ENCODE peak calls at places on chromosomes 1 and 21, in nine cellular contexts. One of them, this sample, is unnamed.

GRCh38 chr1:64692911-64693310 is 52.0 kb upstream of the RAVER2 start:
- DNase-seq in kidney: no peak
- DNase-seq in GDM1: no peak
- DNase-seq in C1 segment of cervical spinal cord: no peak
- DNase-seq in uterus: no peak
- DNase-seq in KBM-7: no peak
- DNase-seq in NCI-H446: no peak
- DNase-seq in HS-5: no peak
- DNase-seq in HuH-7: no peak
- DNase-seq in this sample: no peak

GRCh38 chr1:232911027-232911599 is 39.3 kb upstream of the NTPCR start:
- DNase-seq in HS-5: no peak
- DNase-seq in NCI-H446: no peak
- DNase-seq in GDM1: no peak
- DNase-seq in HuH-7: no peak
- DNase-seq in KBM-7: no peak
- DNase-seq in C1 segment of cervical spinal cord: no peak
- DNase-seq in kidney: no peak
- DNase-seq in uterus: no peak
- DNase-seq in this sample: no peak

GRCh38 chr1:233244183-233244582 is 51.3 kb downstream of the PCNX2 start:
- DNase-seq in HS-5: no peak
- DNase-seq in C1 segment of cervical spinal cord: no peak
- DNase-seq in HuH-7: peak
- DNase-seq in GDM1: no peak
- DNase-seq in uterus: no peak
- DNase-seq in kidney: no peak
- DNase-seq in KBM-7: no peak
- DNase-seq in NCI-H446: no peak
- DNase-seq in this sample: no peak

GRCh38 chr1:153649867-153650235 is 8.7 kb upstream of the SNAPIN start:
- DNase-seq in C1 segment of cervical spinal cord: no peak
- DNase-seq in HS-5: no peak
- DNase-seq in GDM1: no peak
- DNase-seq in uterus: no peak
- DNase-seq in KBM-7: no peak
- DNase-seq in kidney: no peak
- DNase-seq in NCI-H446: peak
- DNase-seq in HuH-7: no peak
- DNase-seq in this sample: peak

GRCh38 chr1:93710949-93711591 is 29.4 kb upstream of the BCAR3 start:
- DNase-seq in HS-5: no peak
- DNase-seq in GDM1: no peak
- DNase-seq in KBM-7: no peak
- DNase-seq in HuH-7: no peak
- DNase-seq in C1 segment of cervical spinal cord: no peak
- DNase-seq in uterus: no peak
- DNase-seq in kidney: no peak
- DNase-seq in NCI-H446: no peak
- DNase-seq in this sample: no peak

GRCh38 chr1:184387069-184387870 is 441 bp downstream of the C1orf21 start:
- DNase-seq in uterus: peak
- DNase-seq in kidney: peak
- DNase-seq in NCI-H446: no peak
- DNase-seq in C1 segment of cervical spinal cord: no peak
- DNase-seq in HS-5: no peak
- DNase-seq in GDM1: peak
- DNase-seq in KBM-7: no peak
- DNase-seq in HuH-7: peak
- DNase-seq in this sample: peak

GRCh38 chr1:12760256-12760795 is 13.2 kb upstream of the PRAMEF12 start:
- DNase-seq in kidney: no peak
- DNase-seq in NCI-H446: no peak
- DNase-seq in uterus: no peak
- DNase-seq in KBM-7: no peak
- DNase-seq in HuH-7: peak
- DNase-seq in GDM1: no peak
- DNase-seq in HS-5: no peak
- DNase-seq in C1 segment of cervical spinal cord: no peak
- DNase-seq in this sample: no peak

GRCh38 chr1:157691285-157691920 is 9.2 kb downstream of the FCRL3 start:
- DNase-seq in KBM-7: peak
- DNase-seq in HS-5: no peak
- DNase-seq in uterus: no peak
- DNase-seq in HuH-7: peak
- DNase-seq in GDM1: no peak
- DNase-seq in NCI-H446: peak
- DNase-seq in kidney: no peak
- DNase-seq in C1 segment of cervical spinal cord: no peak
- DNase-seq in this sample: no peak

GRCh38 chr1:79966438-79966837 is 959.9 kb upstream of the ADGRL4 start:
- DNase-seq in GDM1: no peak
- DNase-seq in NCI-H446: no peak
- DNase-seq in KBM-7: no peak
- DNase-seq in HS-5: no peak
- DNase-seq in HuH-7: no peak
- DNase-seq in uterus: no peak
- DNase-seq in kidney: no peak
- DNase-seq in C1 segment of cervical spinal cord: no peak
- DNase-seq in this sample: no peak

GRCh38 chr1:193433599-193433998 is 247.2 kb upstream of the B3GALT2 start:
- DNase-seq in HS-5: no peak
- DNase-seq in kidney: no peak
- DNase-seq in GDM1: no peak
- DNase-seq in KBM-7: no peak
- DNase-seq in HuH-7: no peak
- DNase-seq in uterus: no peak
- DNase-seq in C1 segment of cervical spinal cord: no peak
- DNase-seq in NCI-H446: no peak
- DNase-seq in this sample: no peak

GRCh38 chr1:62271932-62272728 is 47.1 kb downstream of the KANK4 start:
- DNase-seq in C1 segment of cervical spinal cord: no peak
- DNase-seq in KBM-7: peak
- DNase-seq in NCI-H446: no peak
- DNase-seq in GDM1: peak
- DNase-seq in HS-5: no peak
- DNase-seq in uterus: no peak
- DNase-seq in kidney: no peak
- DNase-seq in HuH-7: no peak
- DNase-seq in this sample: no peak

GRCh38 chr1:35788139-35788538 is 18.4 kb upstream of the CLSPN start:
- DNase-seq in HuH-7: no peak
- DNase-seq in uterus: no peak
- DNase-seq in GDM1: no peak
- DNase-seq in C1 segment of cervical spinal cord: no peak
- DNase-seq in NCI-H446: no peak
- DNase-seq in HS-5: no peak
- DNase-seq in KBM-7: no peak
- DNase-seq in kidney: no peak
- DNase-seq in this sample: no peak

GRCh38 chr1:1371741-1372711 is 3.0 kb downstream of the AURKAIP1 start:
- DNase-seq in KBM-7: peak
- DNase-seq in kidney: peak
- DNase-seq in HuH-7: peak
- DNase-seq in NCI-H446: peak
- DNase-seq in uterus: peak
- DNase-seq in C1 segment of cervical spinal cord: no peak
- DNase-seq in GDM1: peak
- DNase-seq in HS-5: no peak
- DNase-seq in this sample: peak

GRCh38 chr1:186849824-186850223 is 21.1 kb downstream of the PLA2G4A start:
- DNase-seq in HS-5: no peak
- DNase-seq in GDM1: no peak
- DNase-seq in uterus: no peak
- DNase-seq in HuH-7: no peak
- DNase-seq in C1 segment of cervical spinal cord: no peak
- DNase-seq in NCI-H446: no peak
- DNase-seq in kidney: no peak
- DNase-seq in KBM-7: no peak
- DNase-seq in this sample: no peak

GRCh38 chr1:232132572-232132971 is 497.4 kb downstream of the SIPA1L2 start:
- DNase-seq in KBM-7: no peak
- DNase-seq in HuH-7: no peak
- DNase-seq in uterus: no peak
- DNase-seq in HS-5: no peak
- DNase-seq in kidney: no peak
- DNase-seq in NCI-H446: no peak
- DNase-seq in GDM1: no peak
- DNase-seq in C1 segment of cervical spinal cord: no peak
- DNase-seq in this sample: no peak

GRCh38 chr21:33481314-33481943 is 1.7 kb upstream of the TMEM50B start:
- DNase-seq in NCI-H446: no peak
- DNase-seq in HS-5: no peak
- DNase-seq in HuH-7: no peak
- DNase-seq in GDM1: no peak
- DNase-seq in uterus: no peak
- DNase-seq in KBM-7: no peak
- DNase-seq in kidney: no peak
- DNase-seq in C1 segment of cervical spinal cord: no peak
- DNase-seq in this sample: no peak

GRCh38 chr1:168259567-168259966 is 21.1 kb upstream of the TBX19 start:
- DNase-seq in HS-5: no peak
- DNase-seq in uterus: no peak
- DNase-seq in GDM1: no peak
- DNase-seq in HuH-7: no peak
- DNase-seq in NCI-H446: no peak
- DNase-seq in KBM-7: no peak
- DNase-seq in kidney: no peak
- DNase-seq in C1 segment of cervical spinal cord: no peak
- DNase-seq in this sample: no peak

GRCh38 chr1:60596791-60597748 is 485.3 kb upstream of the NFIA start:
- DNase-seq in NCI-H446: no peak
- DNase-seq in uterus: no peak
- DNase-seq in kidney: no peak
- DNase-seq in GDM1: no peak
- DNase-seq in KBM-7: no peak
- DNase-seq in HuH-7: no peak
- DNase-seq in HS-5: peak
- DNase-seq in C1 segment of cervical spinal cord: no peak
- DNase-seq in this sample: no peak

GRCh38 chr1:30490554-30491053 is 232.8 kb downstream of the MATN1 start:
- DNase-seq in HS-5: no peak
- DNase-seq in KBM-7: no peak
- DNase-seq in GDM1: no peak
- DNase-seq in uterus: no peak
- DNase-seq in kidney: no peak
- DNase-seq in HuH-7: no peak
- DNase-seq in NCI-H446: no peak
- DNase-seq in C1 segment of cervical spinal cord: no peak
- DNase-seq in this sample: no peak

GRCh38 chr21:28767523-28767922 is 225.2 kb downstream of the LTN1 start:
- DNase-seq in KBM-7: no peak
- DNase-seq in uterus: no peak
- DNase-seq in C1 segment of cervical spinal cord: no peak
- DNase-seq in GDM1: no peak
- DNase-seq in HuH-7: no peak
- DNase-seq in NCI-H446: no peak
- DNase-seq in kidney: no peak
- DNase-seq in HS-5: no peak
- DNase-seq in this sample: no peak

GRCh38 chr1:51941528-51941927 is 49.0 kb downstream of the RAB3B start:
- DNase-seq in C1 segment of cervical spinal cord: no peak
- DNase-seq in KBM-7: no peak
- DNase-seq in NCI-H446: no peak
- DNase-seq in kidney: no peak
- DNase-seq in HS-5: no peak
- DNase-seq in uterus: no peak
- DNase-seq in GDM1: no peak
- DNase-seq in HuH-7: no peak
- DNase-seq in this sample: no peak

GRCh38 chr1:185929759-185930158 is 195.6 kb downstream of the HMCN1 start:
- DNase-seq in HuH-7: no peak
- DNase-seq in kidney: no peak
- DNase-seq in NCI-H446: peak
- DNase-seq in C1 segment of cervical spinal cord: no peak
- DNase-seq in uterus: no peak
- DNase-seq in HS-5: no peak
- DNase-seq in GDM1: no peak
- DNase-seq in KBM-7: no peak
- DNase-seq in this sample: no peak

GRCh38 chr1:181159451-181160151 is 71.1 kb downstream of the IER5 start:
- DNase-seq in NCI-H446: no peak
- DNase-seq in C1 segment of cervical spinal cord: no peak
- DNase-seq in uterus: no peak
- DNase-seq in HS-5: peak
- DNase-seq in KBM-7: peak
- DNase-seq in kidney: no peak
- DNase-seq in HuH-7: no peak
- DNase-seq in GDM1: peak
- DNase-seq in this sample: peak

GRCh38 chr21:44529011-44529421 is 11.0 kb downstream of the KRTAP10-1 start:
- DNase-seq in C1 segment of cervical spinal cord: no peak
- DNase-seq in kidney: peak
- DNase-seq in NCI-H446: no peak
- DNase-seq in HuH-7: no peak
- DNase-seq in HS-5: no peak
- DNase-seq in uterus: no peak
- DNase-seq in GDM1: no peak
- DNase-seq in KBM-7: no peak
- DNase-seq in this sample: peak

GRCh38 chr1:19814681-19815503 is at the start of gene RNF186:
- DNase-seq in KBM-7: no peak
- DNase-seq in uterus: no peak
- DNase-seq in HS-5: no peak
- DNase-seq in GDM1: no peak
- DNase-seq in kidney: peak
- DNase-seq in HuH-7: no peak
- DNase-seq in NCI-H446: no peak
- DNase-seq in C1 segment of cervical spinal cord: no peak
- DNase-seq in this sample: no peak